ENCODE peak calls at places on chromosome 17, in four cellular contexts. One of them, this sample, is unnamed.
A peak's percentile ranks its signal among the peaks of the same experiment; 100 is the strongest.

GRCh38 chr17:7873051-7873450 is 15.2 kb downstream of the CYB5D1 start:
- DNase-seq in left cardiac atrium: no peak
- DNase-seq in stimulated activated CD4-positive, alpha-beta T cell treated with anti-CD3 and anti-CD28 coated beads, TNF-alpha, amount 100 ng/mL, for 24 hours: no peak
- DNase-seq in CD4-positive, CD25-positive, alpha-beta regulatory T cell: no peak
- DNase-seq in this sample: no peak

GRCh38 chr17:32673964-32674363 is 187.2 kb downstream of the CDK5R1 start:
- DNase-seq in left cardiac atrium: no peak
- DNase-seq in stimulated activated CD4-positive, alpha-beta T cell treated with anti-CD3 and anti-CD28 coated beads, TNF-alpha, amount 100 ng/mL, for 24 hours: no peak
- DNase-seq in CD4-positive, CD25-positive, alpha-beta regulatory T cell: no peak
- DNase-seq in this sample: no peak

GRCh38 chr17:10060526-10060925 is 137.9 kb downstream of the GAS7 start:
- DNase-seq in left cardiac atrium: no peak
- DNase-seq in stimulated activated CD4-positive, alpha-beta T cell treated with anti-CD3 and anti-CD28 coated beads, TNF-alpha, amount 100 ng/mL, for 24 hours: no peak
- DNase-seq in CD4-positive, CD25-positive, alpha-beta regulatory T cell: no peak
- DNase-seq in this sample: no peak

GRCh38 chr17:30165960-30166359 is 49.3 kb downstream of the NSRP1 start:
- DNase-seq in left cardiac atrium: no peak
- DNase-seq in stimulated activated CD4-positive, alpha-beta T cell treated with anti-CD3 and anti-CD28 coated beads, TNF-alpha, amount 100 ng/mL, for 24 hours: no peak
- DNase-seq in CD4-positive, CD25-positive, alpha-beta regulatory T cell: no peak
- DNase-seq in this sample: peak; percentile 30

GRCh38 chr17:143785-144281 is 6.5 kb downstream of the SCGB1C2 start:
- DNase-seq in left cardiac atrium: peak; percentile 85
- DNase-seq in stimulated activated CD4-positive, alpha-beta T cell treated with anti-CD3 and anti-CD28 coated beads, TNF-alpha, amount 100 ng/mL, for 24 hours: peak; percentile 81
- DNase-seq in CD4-positive, CD25-positive, alpha-beta regulatory T cell: peak; percentile 79
- DNase-seq in this sample: peak; percentile 64

GRCh38 chr17:29190039-29190438 is 9.8 kb upstream of the MYO18A start:
- DNase-seq in left cardiac atrium: no peak
- DNase-seq in stimulated activated CD4-positive, alpha-beta T cell treated with anti-CD3 and anti-CD28 coated beads, TNF-alpha, amount 100 ng/mL, for 24 hours: no peak
- DNase-seq in CD4-positive, CD25-positive, alpha-beta regulatory T cell: no peak
- DNase-seq in this sample: no peak

GRCh38 chr17:39011907-39012468 is 44.8 kb upstream of the FBXO47 start:
- DNase-seq in left cardiac atrium: no peak
- DNase-seq in stimulated activated CD4-positive, alpha-beta T cell treated with anti-CD3 and anti-CD28 coated beads, TNF-alpha, amount 100 ng/mL, for 24 hours: no peak
- DNase-seq in CD4-positive, CD25-positive, alpha-beta regulatory T cell: no peak
- DNase-seq in this sample: no peak

GRCh38 chr17:81000089-81000630 is 8.5 kb downstream of the CHMP6 start:
- DNase-seq in left cardiac atrium: no peak
- DNase-seq in stimulated activated CD4-positive, alpha-beta T cell treated with anti-CD3 and anti-CD28 coated beads, TNF-alpha, amount 100 ng/mL, for 24 hours: no peak
- DNase-seq in CD4-positive, CD25-positive, alpha-beta regulatory T cell: no peak
- DNase-seq in this sample: no peak

GRCh38 chr17:7552621-7553051 is 3.8 kb downstream of the TNFSF12 start:
- DNase-seq in left cardiac atrium: no peak
- DNase-seq in stimulated activated CD4-positive, alpha-beta T cell treated with anti-CD3 and anti-CD28 coated beads, TNF-alpha, amount 100 ng/mL, for 24 hours: no peak
- DNase-seq in CD4-positive, CD25-positive, alpha-beta regulatory T cell: peak; percentile 49
- DNase-seq in this sample: peak; percentile 84